ENCODE peak calls at places on chromosomes 1 and 21, in five cellular contexts. One of them, this sample, is unnamed.
A peak's percentile ranks its signal among the peaks of the same experiment; 100 is the strongest.

GRCh38 chr1:172980456-172980855 is 70.3 kb downstream of the TNFSF18 start:
- DNase-seq in fibroblast of gingiva: peak; percentile 46
- DNase-seq in CD4-positive, CD25-positive, alpha-beta regulatory T cell: no peak
- DNase-seq in activated naive CD8-positive, alpha-beta T cell treated with anti-CD3 and anti-CD28 coated beads, Interleukin-2, amount 50 U/mL, for 24 hours: no peak
- DNase-seq in aorta: no peak
- DNase-seq in this sample: no peak

GRCh38 chr1:29975036-29975694 is 738.8 kb downstream of the PTPRU start:
- DNase-seq in fibroblast of gingiva: no peak
- DNase-seq in CD4-positive, CD25-positive, alpha-beta regulatory T cell: no peak
- DNase-seq in activated naive CD8-positive, alpha-beta T cell treated with anti-CD3 and anti-CD28 coated beads, Interleukin-2, amount 50 U/mL, for 24 hours: no peak
- DNase-seq in aorta: no peak
- DNase-seq in this sample: no peak

GRCh38 chr1:173410794-173411236 is 66.3 kb upstream of the PRDX6 start:
- DNase-seq in fibroblast of gingiva: no peak
- DNase-seq in CD4-positive, CD25-positive, alpha-beta regulatory T cell: no peak
- DNase-seq in activated naive CD8-positive, alpha-beta T cell treated with anti-CD3 and anti-CD28 coated beads, Interleukin-2, amount 50 U/mL, for 24 hours: peak; percentile 28
- DNase-seq in aorta: no peak
- DNase-seq in this sample: no peak

GRCh38 chr1:44316231-44316759 is 38.8 kb downstream of the ERI3 start:
- DNase-seq in fibroblast of gingiva: no peak
- DNase-seq in CD4-positive, CD25-positive, alpha-beta regulatory T cell: no peak
- DNase-seq in activated naive CD8-positive, alpha-beta T cell treated with anti-CD3 and anti-CD28 coated beads, Interleukin-2, amount 50 U/mL, for 24 hours: no peak
- DNase-seq in aorta: no peak
- DNase-seq in this sample: no peak

GRCh38 chr1:26412180-26412840 is 1.7 kb downstream of the LIN28A start:
- DNase-seq in fibroblast of gingiva: no peak
- DNase-seq in CD4-positive, CD25-positive, alpha-beta regulatory T cell: no peak
- DNase-seq in activated naive CD8-positive, alpha-beta T cell treated with anti-CD3 and anti-CD28 coated beads, Interleukin-2, amount 50 U/mL, for 24 hours: no peak
- DNase-seq in aorta: no peak
- DNase-seq in this sample: no peak

GRCh38 chr1:161956097-161956496 is 67.6 kb downstream of the OLFML2B start:
- DNase-seq in fibroblast of gingiva: peak; percentile 95
- DNase-seq in CD4-positive, CD25-positive, alpha-beta regulatory T cell: no peak
- DNase-seq in activated naive CD8-positive, alpha-beta T cell treated with anti-CD3 and anti-CD28 coated beads, Interleukin-2, amount 50 U/mL, for 24 hours: no peak
- DNase-seq in aorta: no peak
- DNase-seq in this sample: no peak

GRCh38 chr1:42876009-42876408 is 29.6 kb downstream of the ZNF691 start:
- DNase-seq in fibroblast of gingiva: no peak
- DNase-seq in CD4-positive, CD25-positive, alpha-beta regulatory T cell: no peak
- DNase-seq in activated naive CD8-positive, alpha-beta T cell treated with anti-CD3 and anti-CD28 coated beads, Interleukin-2, amount 50 U/mL, for 24 hours: no peak
- DNase-seq in aorta: no peak
- DNase-seq in this sample: no peak

GRCh38 chr21:42616366-42617340 is 36.8 kb upstream of the PDE9A start:
- DNase-seq in fibroblast of gingiva: no peak
- DNase-seq in CD4-positive, CD25-positive, alpha-beta regulatory T cell: peak; percentile 51
- DNase-seq in activated naive CD8-positive, alpha-beta T cell treated with anti-CD3 and anti-CD28 coated beads, Interleukin-2, amount 50 U/mL, for 24 hours: no peak
- DNase-seq in aorta: no peak
- DNase-seq in this sample: no peak